ENCODE peak calls at places on chromosomes 13 and 19, in four cellular contexts. G, T, K and I are unnamed samples.

GRCh38 chr19:14686411-14686810 is 3.4 kb upstream of the ZNF333 start:
- DNase-seq in K (peak), T (no peak), G (no peak), I (no peak)

GRCh38 chr13:30442854-30443379 is 20.6 kb downstream of the UBE2L5 start:
- DNase-seq in G (no peak), T (no peak), K (no peak), I (no peak)

GRCh38 chr19:6274756-6275155 is 5.0 kb downstream of the MLLT1 start:
- DNase-seq in T (no peak), K (no peak), G (no peak), I (no peak)

GRCh38 chr19:1668339-1669123 is 16.1 kb upstream of the TCF3 start:
- DNase-seq in G (no peak), K (no peak), T (no peak), I (no peak)

GRCh38 chr13:70967564-70967963 is 859.3 kb upstream of the KLHL1 start:
- DNase-seq in K (no peak), G (no peak), T (no peak), I (no peak)

GRCh38 chr13:97108535-97108910 is 113.6 kb upstream of the MBNL2 start:
- DNase-seq in G (no peak), K (no peak), T (no peak), I (no peak)

GRCh38 chr19:54041969-54042606 is 21.6 kb downstream of the VSTM1 start:
- DNase-seq in T (peak), G (no peak), K (no peak), I (no peak)

GRCh38 chr19:10780368-10780767 is 55.6 kb downstream of the TMED1 start:
- DNase-seq in K (no peak), G (no peak), T (no peak), I (no peak)

GRCh38 chr13:83881917-83882625 is at the start of gene SLITRK1:
- DNase-seq in K (no peak), T (peak), G (no peak), I (no peak)

GRCh38 chr19:15452111-15453047 is 2.6 kb upstream of the WIZ start:
- DNase-seq in T (peak), K (no peak), G (peak), I (peak)

GRCh38 chr13:39134574-39134973 is 96.3 kb downstream of the NHLRC3 start:
- DNase-seq in G (no peak), T (no peak), K (no peak), I (no peak)